ENCODE peak calls at places on chromosomes 6 and 20, in five cellular contexts. G, Q, T, K and C are unnamed samples. For H3K36me3, the result is how much of the 10 kb centered on the place peaks cover.

GRCh38 chr20:41371361-41371760 is 4.7 kb upstream of the EMILIN3 start:
- DNase-seq in G (no peak), Q (no peak), T (no peak), K (no peak), C (no peak)

GRCh38 chr20:49566401-49566800 is 1.5 kb downstream of the PTGIS start:
- DNase-seq in G (no peak), Q (no peak), T (no peak), K (no peak), C (no peak)

GRCh38 chr6:130282234-130282995 is 59.7 kb upstream of the SAMD3 start:
- DNase-seq in G (no peak), Q (no peak), T (peak), K (peak), C (no peak)

GRCh38 chr6:86715676-86716075 is 221.7 kb upstream of the HTR1E start:
- DNase-seq in G (no peak), Q (no peak), T (no peak), K (no peak), C (no peak)

GRCh38 chr6:147603392-147604081 is 95.0 kb downstream of the SAMD5 start:
- DNase-seq in G (peak), Q (peak), T (peak), K (no peak), C (no peak)

GRCh38 chr6:1792989-1793388 is 183.3 kb downstream of the FOXC1 start:
- DNase-seq in G (no peak), Q (no peak), T (peak), K (peak), C (peak)

GRCh38 chr20:21511850-21512633 is 1.8 kb downstream of the NKX2-2 start:
- DNase-seq in G (no peak), Q (no peak), T (no peak), K (peak), C (no peak)

GRCh38 chr20:20466341-20466879 is 98.5 kb downstream of the INSM1 start:
- DNase-seq in G (no peak), Q (no peak), T (peak), K (no peak), C (peak)

GRCh38 chr20:46799781-46800180 is 90.3 kb downstream of the SLC2A10 start:
- DNase-seq in G (no peak), Q (no peak), T (no peak), K (no peak), C (no peak)

GRCh38 chr6:24600903-24601302 is 45.1 kb downstream of the KIAA0319 start:
- DNase-seq in G (no peak), Q (no peak), T (no peak), K (no peak), C (no peak)

GRCh38 chr6:165218816-165219215 is 90.6 kb downstream of the C6orf118 start:
- DNase-seq in G (no peak), Q (no peak), T (no peak), K (no peak), C (no peak)

DNA sequence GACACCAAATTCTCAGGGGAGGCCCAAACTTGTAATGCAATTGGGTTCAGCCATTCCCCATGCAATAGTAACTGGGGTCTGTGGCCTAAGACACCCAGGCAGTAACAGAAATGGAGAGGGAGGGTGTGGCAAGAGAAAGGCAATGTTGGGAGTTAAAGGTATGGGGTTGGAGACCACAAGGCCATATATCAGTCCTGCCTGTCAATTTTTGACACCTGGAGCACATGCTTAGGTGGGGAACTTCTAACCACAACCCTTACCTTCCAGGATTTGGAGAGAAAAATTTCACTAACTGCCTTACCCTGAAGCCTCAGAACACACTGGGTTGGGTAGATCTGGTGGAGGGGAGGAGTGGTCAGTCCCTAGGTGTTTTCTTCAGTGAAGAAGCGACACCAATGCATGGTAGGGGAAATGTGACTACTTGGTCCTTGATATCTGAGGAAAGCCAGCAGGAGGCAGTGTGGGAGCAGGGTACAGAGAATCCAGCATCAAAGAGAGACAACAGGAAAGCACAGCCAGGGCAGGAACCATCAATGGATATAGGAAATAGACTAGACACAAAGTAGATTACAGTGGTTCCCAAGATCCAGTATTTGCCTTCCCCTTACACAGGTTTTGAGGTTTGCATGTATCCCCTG is 6.8 kb upstream of the USP49 start:
- DNase-seq in G (no peak), Q (peak), T (peak), K (peak), C (peak)
- H3K36me3 ChIP-seq in G (under half), Q (half or more), T (under half), K (under half), C (under half)

GRCh38 chr6:33947047-33947446 is 143.2 kb upstream of the MLN start:
- DNase-seq in G (no peak), Q (no peak), T (no peak), K (no peak), C (no peak)
- H3K36me3 ChIP-seq in G (under half), Q (under half), T (under half), K (under half), C (under half)

GRCh38 chr20:25514747-25515340 is 70.5 kb downstream of the NINL start:
- DNase-seq in G (no peak), Q (no peak), T (no peak), K (no peak), C (no peak)
- H3K36me3 ChIP-seq in G (under half), Q (half or more), T (under half), K (under half), C (under half)

DNA sequence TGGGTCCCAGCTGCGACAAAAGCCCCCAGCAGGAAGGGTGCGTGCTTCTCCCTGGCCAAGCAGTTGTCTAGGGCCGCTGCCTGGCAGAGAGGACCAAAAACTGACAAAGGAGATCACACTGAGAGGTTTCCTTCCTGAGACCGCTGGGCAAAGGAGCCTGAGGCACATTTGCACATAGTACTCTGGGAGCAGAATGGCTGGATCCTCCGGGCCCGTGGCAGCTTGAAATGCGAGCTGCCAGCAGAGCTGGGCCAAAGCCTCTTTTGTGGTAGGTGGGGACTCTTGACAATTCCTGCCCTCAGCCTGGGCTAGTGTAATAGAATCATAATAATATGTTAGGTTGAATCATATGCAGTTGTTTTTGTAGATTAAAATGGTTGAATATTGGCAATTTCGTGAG is 33.1 kb upstream of the RNF8 start:
- DNase-seq in G (no peak), Q (no peak), T (no peak), K (no peak), C (peak)
- H3K36me3 ChIP-seq in G (under half), Q (half or more), T (under half), K (under half), C (under half)